ENCODE peak calls at places on chromosomes 4 and X, in six cellular contexts. A is hippocampal formation, C is substantia nigra, V is sciatic nerve, O is fibroblast of lung, J is tibial nerve. N is an unnamed sample.

GRCh38 chr4:46389301-46389761 is 597 bp downstream of the GABRA2 start:
- DNase-seq in A (no peak), C (peak), V (peak), O (no peak), J (no peak), N (no peak)

GRCh38 chr4:121696140-121696640 is 590 bp downstream of the ANXA5 start:
- DNase-seq in A (peak), C (peak), V (peak), O (peak), J (peak), N (no peak)

GRCh38 chr4:185504098-185505047 is 30.9 kb downstream of the PDLIM3 start:
- DNase-seq in A (no peak), C (no peak), V (no peak), O (no peak), J (no peak), N (peak)

GRCh38 chr4:108829981-108830492 is 67.2 kb upstream of the ETNPPL start:
- DNase-seq in A (no peak), C (no peak), V (no peak), O (peak), J (no peak), N (no peak)

GRCh38 chr4:185352741-185353140 is 43.0 kb downstream of the LRP2BP start:
- DNase-seq in A (no peak), C (no peak), V (no peak), O (no peak), J (no peak), N (no peak)

GRCh38 chrX:7266261-7266660 is 118.3 kb upstream of the PUDP start:
- DNase-seq in A (no peak), C (no peak), V (no peak), O (peak), J (no peak), N (no peak)

GRCh38 chrX:50161143-50161542 is 39.7 kb downstream of the AKAP4 start:
- DNase-seq in A (no peak), C (no peak), V (no peak), O (no peak), J (no peak), N (no peak)

GRCh38 chr4:149145803-149146202 is 669.8 kb downstream of the IQCM start:
- DNase-seq in A (no peak), C (no peak), V (no peak), O (peak), J (no peak), N (peak)

GRCh38 chr4:2964077-2964471 is 703 bp downstream of the GRK4 start:
- DNase-seq in A (no peak), C (no peak), V (peak), O (no peak), J (no peak), N (no peak)

GRCh38 chr4:120922390-120923200 is at the start of gene PRDM5:
- DNase-seq in A (no peak), C (peak), V (peak), O (peak), J (peak), N (no peak)

GRCh38 chr4:3709846-3710441 is 56.2 kb upstream of the ADRA2C start:
- DNase-seq in A (no peak), C (no peak), V (no peak), O (no peak), J (no peak), N (no peak)

GRCh38 chr4:173506780-173507211 is 23.2 kb downstream of the HAND2 start:
- DNase-seq in A (no peak), C (no peak), V (no peak), O (no peak), J (no peak), N (no peak)

GRCh38 chr4:73573794-73574528 is 46.3 kb downstream of the RASSF6 start:
- DNase-seq in A (peak), C (peak), V (no peak), O (peak), J (peak), N (peak)

GRCh38 chrX:69365349-69365748 is 138.8 kb upstream of the NALF2 start:
- DNase-seq in A (no peak), C (no peak), V (no peak), O (no peak), J (no peak), N (no peak)

GRCh38 chr4:23770011-23770410 is 119.8 kb downstream of the PPARGC1A start:
- DNase-seq in A (no peak), C (no peak), V (no peak), O (peak), J (no peak), N (no peak)

GRCh38 chr4:128565054-128565453 is 244.4 kb upstream of the JADE1 start:
- DNase-seq in A (no peak), C (no peak), V (no peak), O (no peak), J (no peak), N (no peak)

GRCh38 chr4:77437079-77437478 is 168.5 kb upstream of the CXCL13 start:
- DNase-seq in A (no peak), C (no peak), V (no peak), O (no peak), J (no peak), N (no peak)

GRCh38 chr4:85932371-85933305 is 427.2 kb downstream of the MAPK10 start:
- DNase-seq in A (no peak), C (no peak), V (no peak), O (peak), J (no peak), N (no peak)

GRCh38 chr4:15781427-15782095 is 3.4 kb downstream of the CD38 start:
- DNase-seq in A (no peak), C (no peak), V (no peak), O (no peak), J (no peak), N (no peak)

GRCh38 chr4:150033937-150034336 is 44.3 kb upstream of the DCLK2 start:
- DNase-seq in A (no peak), C (no peak), V (no peak), O (peak), J (no peak), N (peak)

GRCh38 chr4:184433258-184433892 is 41.0 kb downstream of the IRF2 start:
- DNase-seq in A (no peak), C (no peak), V (no peak), O (no peak), J (no peak), N (no peak)

GRCh38 chr4:22071749-22072148 is 123.2 kb upstream of the KCNIP4 start:
- DNase-seq in A (no peak), C (no peak), V (no peak), O (peak), J (no peak), N (no peak)

GRCh38 chrX:110301194-110301593 is 16.7 kb downstream of the AMMECR1 start:
- DNase-seq in A (no peak), C (no peak), V (no peak), O (no peak), J (no peak), N (no peak)

GRCh38 chr4:123997116-123997515 is 600.5 kb downstream of the SPRY1 start:
- DNase-seq in A (no peak), C (no peak), V (no peak), O (no peak), J (no peak), N (no peak)

N was measured in kidney epithelial cell.